ENCODE peak calls at places on chromosomes 12 and 14, in ten cellular contexts. One of them, this sample, is unnamed.

GRCh38 chr12:109910969-109911348 is 10.9 kb downstream of the TCHP start:
- DNase-seq in transverse colon: no peak
- DNase-seq in right lobe of liver: peak; percentile 39
- DNase-seq in heart right ventricle: no peak
- DNase-seq in left lung: peak; percentile 79
- DNase-seq in fibroblast of lung: peak; percentile 18
- DNase-seq in right atrium auricular region: no peak
- DNase-seq in endothelial cell of umbilical vein: no peak
- DNase-seq in mammary epithelial cell: no peak
- DNase-seq in RWPE2: no peak
- DNase-seq in this sample: peak; percentile 23

GRCh38 chr14:102622262-102622885 is 29.9 kb downstream of the RCOR1 start:
- DNase-seq in transverse colon: peak; percentile 14
- DNase-seq in right lobe of liver: peak; percentile 26
- DNase-seq in heart right ventricle: no peak
- DNase-seq in left lung: no peak
- DNase-seq in fibroblast of lung: no peak
- DNase-seq in right atrium auricular region: no peak
- DNase-seq in endothelial cell of umbilical vein: no peak
- DNase-seq in mammary epithelial cell: no peak
- DNase-seq in RWPE2: no peak
- DNase-seq in this sample: no peak

GRCh38 chr14:105865266-105865903 is 339.0 kb downstream of the TMEM121 start:
- DNase-seq in transverse colon: no peak
- DNase-seq in right lobe of liver: peak; percentile 10
- DNase-seq in heart right ventricle: no peak
- DNase-seq in left lung: peak; percentile 40
- DNase-seq in fibroblast of lung: no peak
- DNase-seq in right atrium auricular region: no peak
- DNase-seq in endothelial cell of umbilical vein: no peak
- DNase-seq in mammary epithelial cell: no peak
- DNase-seq in RWPE2: peak; percentile 62
- DNase-seq in this sample: no peak

GRCh38 chr12:51441583-51441982 is 17.0 kb downstream of the SLC4A8 start:
- DNase-seq in transverse colon: no peak
- DNase-seq in right lobe of liver: no peak
- DNase-seq in heart right ventricle: no peak
- DNase-seq in left lung: no peak
- DNase-seq in fibroblast of lung: peak; percentile 90
- DNase-seq in right atrium auricular region: no peak
- DNase-seq in endothelial cell of umbilical vein: no peak
- DNase-seq in mammary epithelial cell: peak; percentile 47
- DNase-seq in RWPE2: no peak
- DNase-seq in this sample: no peak

GRCh38 chr12:29226621-29227020 is 77.5 kb downstream of the FAR2 start:
- DNase-seq in transverse colon: no peak
- DNase-seq in right lobe of liver: no peak
- DNase-seq in heart right ventricle: no peak
- DNase-seq in left lung: no peak
- DNase-seq in fibroblast of lung: peak; percentile 27
- DNase-seq in right atrium auricular region: no peak
- DNase-seq in endothelial cell of umbilical vein: no peak
- DNase-seq in mammary epithelial cell: no peak
- DNase-seq in RWPE2: no peak
- DNase-seq in this sample: peak; percentile 53

GRCh38 chr12:110689002-110689600 is at the start of gene HVCN1:
- DNase-seq in transverse colon: peak; percentile 60
- DNase-seq in right lobe of liver: peak; percentile 56
- DNase-seq in heart right ventricle: peak; percentile 75
- DNase-seq in left lung: peak; percentile 89
- DNase-seq in fibroblast of lung: peak; percentile 22
- DNase-seq in right atrium auricular region: peak; percentile 69
- DNase-seq in endothelial cell of umbilical vein: no peak
- DNase-seq in mammary epithelial cell: no peak
- DNase-seq in RWPE2: no peak
- DNase-seq in this sample: no peak

GRCh38 chr14:22556021-22556989 is 32.7 kb downstream of the DAD1 start:
- DNase-seq in transverse colon: peak; percentile 88
- DNase-seq in right lobe of liver: peak; percentile 55
- DNase-seq in heart right ventricle: peak; percentile 46
- DNase-seq in left lung: peak; percentile 83
- DNase-seq in fibroblast of lung: peak; percentile 97
- DNase-seq in right atrium auricular region: no peak
- DNase-seq in endothelial cell of umbilical vein: peak; percentile 52
- DNase-seq in mammary epithelial cell: peak; percentile 99
- DNase-seq in RWPE2: peak; percentile 95
- DNase-seq in this sample: peak; percentile 91

GRCh38 chr12:88723219-88723618 is 142.9 kb upstream of the KITLG start:
- DNase-seq in transverse colon: no peak
- DNase-seq in right lobe of liver: no peak
- DNase-seq in heart right ventricle: no peak
- DNase-seq in left lung: no peak
- DNase-seq in fibroblast of lung: peak; percentile 23
- DNase-seq in right atrium auricular region: no peak
- DNase-seq in endothelial cell of umbilical vein: no peak
- DNase-seq in mammary epithelial cell: peak; percentile 54
- DNase-seq in RWPE2: no peak
- DNase-seq in this sample: peak; percentile 82

GRCh38 chr12:116426391-116427136 is 132.6 kb upstream of the MAP1LC3B2 start:
- DNase-seq in transverse colon: peak; percentile 27
- DNase-seq in right lobe of liver: no peak
- DNase-seq in heart right ventricle: peak; percentile 23
- DNase-seq in left lung: no peak
- DNase-seq in fibroblast of lung: peak; percentile 97
- DNase-seq in right atrium auricular region: peak; percentile 89
- DNase-seq in endothelial cell of umbilical vein: peak; percentile 30
- DNase-seq in mammary epithelial cell: peak; percentile 91
- DNase-seq in RWPE2: peak; percentile 92
- DNase-seq in this sample: peak; percentile 80

GRCh38 chr12:6771091-6771495 is 1.2 kb upstream of the LAG3 start:
- DNase-seq in transverse colon: no peak
- DNase-seq in right lobe of liver: no peak
- DNase-seq in heart right ventricle: peak; percentile 36
- DNase-seq in left lung: no peak
- DNase-seq in fibroblast of lung: no peak
- DNase-seq in right atrium auricular region: no peak
- DNase-seq in endothelial cell of umbilical vein: peak; percentile 69
- DNase-seq in mammary epithelial cell: no peak
- DNase-seq in RWPE2: no peak
- DNase-seq in this sample: no peak

GRCh38 chr14:96497087-96497486 is 5.1 kb upstream of the PAPOLA start:
- DNase-seq in transverse colon: no peak
- DNase-seq in right lobe of liver: no peak
- DNase-seq in heart right ventricle: no peak
- DNase-seq in left lung: no peak
- DNase-seq in fibroblast of lung: no peak
- DNase-seq in right atrium auricular region: no peak
- DNase-seq in endothelial cell of umbilical vein: no peak
- DNase-seq in mammary epithelial cell: peak; percentile 77
- DNase-seq in RWPE2: no peak
- DNase-seq in this sample: peak; percentile 92

GRCh38 chr14:96502621-96503251 is 554 bp downstream of the PAPOLA start:
- DNase-seq in transverse colon: peak; percentile 58
- DNase-seq in right lobe of liver: peak; percentile 75
- DNase-seq in heart right ventricle: peak; percentile 59
- DNase-seq in left lung: peak; percentile 93
- DNase-seq in fibroblast of lung: peak; percentile 44
- DNase-seq in right atrium auricular region: peak; percentile 62
- DNase-seq in endothelial cell of umbilical vein: peak; percentile 68
- DNase-seq in mammary epithelial cell: peak; percentile 39
- DNase-seq in RWPE2: no peak
- DNase-seq in this sample: peak; percentile 17

GRCh38 chr14:96497586-96497985 is 4.6 kb upstream of the PAPOLA start:
- DNase-seq in transverse colon: no peak
- DNase-seq in right lobe of liver: no peak
- DNase-seq in heart right ventricle: no peak
- DNase-seq in left lung: no peak
- DNase-seq in fibroblast of lung: no peak
- DNase-seq in right atrium auricular region: no peak
- DNase-seq in endothelial cell of umbilical vein: no peak
- DNase-seq in mammary epithelial cell: no peak
- DNase-seq in RWPE2: no peak
- DNase-seq in this sample: no peak

GRCh38 chr14:96501383-96501745 is 818 bp upstream of the PAPOLA start:
- DNase-seq in transverse colon: no peak
- DNase-seq in right lobe of liver: no peak
- DNase-seq in heart right ventricle: no peak
- DNase-seq in left lung: no peak
- DNase-seq in fibroblast of lung: no peak
- DNase-seq in right atrium auricular region: no peak
- DNase-seq in endothelial cell of umbilical vein: no peak
- DNase-seq in mammary epithelial cell: no peak
- DNase-seq in RWPE2: no peak
- DNase-seq in this sample: no peak

DNA sequence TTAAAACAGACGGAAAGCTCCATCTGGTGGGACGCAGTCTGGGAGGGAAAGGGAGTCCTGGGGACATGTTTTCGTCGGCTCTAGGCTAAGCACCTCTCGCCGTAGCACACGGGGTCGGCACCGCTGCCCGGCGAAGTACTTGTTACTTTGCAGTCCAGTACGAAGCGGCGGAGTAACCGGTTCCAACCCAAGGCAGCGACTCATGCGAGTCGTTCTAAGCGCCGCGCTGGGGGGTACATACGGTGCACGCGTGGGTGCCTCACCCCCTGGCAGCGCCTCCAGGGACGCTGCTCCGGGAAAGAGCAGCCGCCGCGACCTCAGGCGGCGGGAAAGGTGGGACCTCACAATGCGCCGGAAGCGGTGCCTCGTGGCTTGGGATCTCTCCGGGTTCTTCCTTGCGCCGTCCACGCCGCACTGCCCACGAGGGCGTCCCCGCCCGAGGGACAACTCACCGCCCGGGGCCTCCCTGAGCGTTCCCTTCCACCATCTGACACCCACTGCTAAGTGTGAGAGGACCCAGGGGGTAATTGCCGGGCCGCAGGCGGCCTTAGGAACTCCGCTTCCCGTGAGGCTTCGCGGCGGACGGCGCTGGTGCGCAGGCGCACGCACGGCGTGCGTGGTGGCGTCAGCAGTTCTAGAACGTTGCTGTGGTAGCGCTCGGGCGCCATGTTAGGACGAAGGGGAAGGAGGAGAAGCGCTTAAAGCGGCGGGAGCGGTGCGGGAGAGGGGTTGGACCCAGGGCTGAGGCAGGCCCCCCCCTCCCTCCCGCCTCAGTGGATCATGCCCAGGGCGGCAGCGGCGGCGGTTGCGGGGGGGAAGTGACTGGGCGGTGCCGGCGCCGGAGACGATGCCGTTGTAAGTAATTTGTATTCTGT is at the start of gene PAPOLA:
- DNase-seq in transverse colon: peak; percentile 96
- DNase-seq in right lobe of liver: peak; percentile 94
- DNase-seq in heart right ventricle: peak; percentile 93
- DNase-seq in left lung: peak; percentile 99
- DNase-seq in fibroblast of lung: peak; percentile 93
- DNase-seq in right atrium auricular region: peak; percentile 93
- DNase-seq in endothelial cell of umbilical vein: peak; percentile 97
- DNase-seq in mammary epithelial cell: peak; percentile 94
- DNase-seq in RWPE2: peak; percentile 96
- DNase-seq in this sample: peak; percentile 93
- TF ChIP-seq CTCF in transverse colon: peak; percentile 24
- TF ChIP-seq CTCF in right lobe of liver: peak; percentile 38
- TF ChIP-seq CTCF in heart right ventricle: no peak
- TF ChIP-seq CTCF in left lung: peak; percentile 19
- TF ChIP-seq CTCF in fibroblast of lung: no peak
- TF ChIP-seq CTCF in right atrium auricular region: no peak
- TF ChIP-seq CTCF in endothelial cell of umbilical vein: peak; percentile 35
- TF ChIP-seq CTCF in mammary epithelial cell: no peak
- TF ChIP-seq CTCF in RWPE2: peak; percentile 32
- TF ChIP-seq CTCF in this sample: peak; percentile 43

GRCh38 chr12:120649442-120650248 is 9.2 kb downstream of the CABP1 start:
- DNase-seq in transverse colon: no peak
- DNase-seq in right lobe of liver: peak; percentile 19
- DNase-seq in heart right ventricle: peak; percentile 16
- DNase-seq in left lung: no peak
- DNase-seq in fibroblast of lung: no peak
- DNase-seq in right atrium auricular region: no peak
- DNase-seq in endothelial cell of umbilical vein: peak; percentile 8
- DNase-seq in mammary epithelial cell: no peak
- DNase-seq in RWPE2: no peak
- DNase-seq in this sample: no peak
- H3K4me3 ChIP-seq in transverse colon: no peak overlapping the region
- H3K4me3 ChIP-seq in right lobe of liver: no peak overlapping the region
- H3K4me3 ChIP-seq in heart right ventricle: peak overlapping the region; percentile 35
- H3K4me3 ChIP-seq in left lung: no peak overlapping the region
- H3K4me3 ChIP-seq in fibroblast of lung: peak overlapping the region; percentile 58
- H3K4me3 ChIP-seq in right atrium auricular region: peak overlapping the region; percentile 44
- H3K4me3 ChIP-seq in endothelial cell of umbilical vein: no peak overlapping the region
- H3K4me3 ChIP-seq in mammary epithelial cell: no peak overlapping the region
- H3K4me3 ChIP-seq in RWPE2: no peak overlapping the region
- H3K4me3 ChIP-seq in this sample: no peak overlapping the region

GRCh38 chr12:11768233-11768965 is 118.9 kb downstream of the ETV6 start:
- DNase-seq in transverse colon: no peak
- DNase-seq in right lobe of liver: peak; percentile 44
- DNase-seq in heart right ventricle: no peak
- DNase-seq in left lung: no peak
- DNase-seq in fibroblast of lung: no peak
- DNase-seq in right atrium auricular region: no peak
- DNase-seq in endothelial cell of umbilical vein: no peak
- DNase-seq in mammary epithelial cell: no peak
- DNase-seq in RWPE2: no peak
- DNase-seq in this sample: no peak
- H3K27me3 ChIP-seq in transverse colon: no peaks in the 10 kb centered on the region
- H3K27me3 ChIP-seq in right lobe of liver: no peaks in the 10 kb centered on the region
- H3K27me3 ChIP-seq in heart right ventricle: no peaks in the 10 kb centered on the region
- H3K27me3 ChIP-seq in left lung: no peaks in the 10 kb centered on the region
- H3K27me3 ChIP-seq in fibroblast of lung: no peaks in the 10 kb centered on the region
- H3K27me3 ChIP-seq in right atrium auricular region: no peaks in the 10 kb centered on the region
- H3K27me3 ChIP-seq in endothelial cell of umbilical vein: no peaks in the 10 kb centered on the region
- H3K27me3 ChIP-seq in mammary epithelial cell: no peaks in the 10 kb centered on the region
- H3K27me3 ChIP-seq in RWPE2: no peaks in the 10 kb centered on the region
- H3K27me3 ChIP-seq in this sample: no peaks in the 10 kb centered on the region

GRCh38 chr14:56081139-56081538 is 37.1 kb upstream of the PELI2 start:
- DNase-seq in transverse colon: no peak
- DNase-seq in right lobe of liver: no peak
- DNase-seq in heart right ventricle: no peak
- DNase-seq in left lung: no peak
- DNase-seq in fibroblast of lung: peak; percentile 6
- DNase-seq in right atrium auricular region: no peak
- DNase-seq in endothelial cell of umbilical vein: no peak
- DNase-seq in mammary epithelial cell: no peak
- DNase-seq in RWPE2: no peak
- DNase-seq in this sample: peak; percentile 19

GRCh38 chr14:56073783-56074182 is 44.4 kb upstream of the PELI2 start:
- DNase-seq in transverse colon: no peak
- DNase-seq in right lobe of liver: no peak
- DNase-seq in heart right ventricle: no peak
- DNase-seq in left lung: no peak
- DNase-seq in fibroblast of lung: no peak
- DNase-seq in right atrium auricular region: no peak
- DNase-seq in endothelial cell of umbilical vein: no peak
- DNase-seq in mammary epithelial cell: no peak
- DNase-seq in RWPE2: no peak
- DNase-seq in this sample: no peak

DNA sequence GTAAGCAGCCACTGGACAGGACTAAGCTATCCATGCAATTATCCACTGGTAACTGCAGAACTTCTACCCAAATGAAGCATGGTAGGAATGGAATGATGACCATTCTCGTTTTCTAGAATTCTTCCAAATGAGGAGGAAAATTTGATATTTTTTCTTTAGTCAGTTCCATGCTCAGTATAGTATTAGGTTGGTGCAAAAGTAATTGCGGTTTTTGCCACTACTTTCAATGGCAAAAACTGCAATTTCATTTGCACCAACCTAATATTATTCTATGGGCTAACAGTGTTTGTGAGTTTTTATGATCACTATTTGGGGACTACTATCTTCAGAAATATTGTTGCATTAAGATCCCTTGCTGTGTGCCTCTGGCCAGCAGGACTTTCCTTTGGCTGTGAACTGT is 42.9 kb upstream of the PELI2 start:
- DNase-seq in transverse colon: no peak
- DNase-seq in right lobe of liver: no peak
- DNase-seq in heart right ventricle: no peak
- DNase-seq in left lung: no peak
- DNase-seq in fibroblast of lung: no peak
- DNase-seq in right atrium auricular region: no peak
- DNase-seq in endothelial cell of umbilical vein: no peak
- DNase-seq in mammary epithelial cell: no peak
- DNase-seq in RWPE2: no peak
- DNase-seq in this sample: no peak
- TF ChIP-seq CTCF in transverse colon: no peak
- TF ChIP-seq CTCF in right lobe of liver: no peak
- TF ChIP-seq CTCF in heart right ventricle: no peak
- TF ChIP-seq CTCF in left lung: no peak
- TF ChIP-seq CTCF in fibroblast of lung: no peak
- TF ChIP-seq CTCF in right atrium auricular region: no peak
- TF ChIP-seq CTCF in endothelial cell of umbilical vein: no peak
- TF ChIP-seq CTCF in mammary epithelial cell: no peak
- TF ChIP-seq CTCF in RWPE2: no peak
- TF ChIP-seq CTCF in this sample: no peak

This sample was measured in bronchial epithelial cell.